ENCODE peak calls at places on chromosomes 6 and 20, in six cellular contexts. One of them, this sample, is unnamed.

GRCh38 chr6:22886881-22887581 is 317.7 kb downstream of the HDGFL1 start:
- DNase-seq in GM12865: peak; percentile 60
- DNase-seq in RWPE1: no peak
- DNase-seq in WTC11: no peak
- DNase-seq in astrocyte of the spinal cord: peak; percentile 63
- DNase-seq in ovary: no peak
- DNase-seq in this sample: no peak

GRCh38 chr20:49979030-49979832 is 3.5 kb upstream of the SNAI1 start:
- DNase-seq in RWPE1: peak; percentile 86
- DNase-seq in WTC11: peak; percentile 79
- DNase-seq in GM12865: peak; percentile 56
- DNase-seq in ovary: peak; percentile 63
- DNase-seq in astrocyte of the spinal cord: peak; percentile 51
- DNase-seq in this sample: peak; percentile 80

GRCh38 chr20:16607364-16608264 is 34.4 kb upstream of the KIF16B start:
- DNase-seq in astrocyte of the spinal cord: no peak
- DNase-seq in RWPE1: no peak
- DNase-seq in ovary: no peak
- DNase-seq in WTC11: no peak
- DNase-seq in GM12865: no peak
- DNase-seq in this sample: no peak

GRCh38 chr20:57809661-57810172 is 99.9 kb upstream of the PMEPA1 start:
- DNase-seq in WTC11: no peak
- DNase-seq in astrocyte of the spinal cord: no peak
- DNase-seq in ovary: no peak
- DNase-seq in GM12865: no peak
- DNase-seq in RWPE1: peak; percentile 78
- DNase-seq in this sample: no peak

GRCh38 chr6:131982740-131983259 is 31.6 kb upstream of the CCN2 start:
- DNase-seq in RWPE1: no peak
- DNase-seq in astrocyte of the spinal cord: peak; percentile 96
- DNase-seq in ovary: no peak
- DNase-seq in GM12865: no peak
- DNase-seq in WTC11: no peak
- DNase-seq in this sample: no peak

GRCh38 chr6:135938588-135939215 is 87.2 kb downstream of the PDE7B start:
- DNase-seq in astrocyte of the spinal cord: peak; percentile 65
- DNase-seq in ovary: peak; percentile 24
- DNase-seq in GM12865: peak; percentile 14
- DNase-seq in WTC11: no peak
- DNase-seq in RWPE1: no peak
- DNase-seq in this sample: no peak

GRCh38 chr6:11974089-11974488 is 38.0 kb upstream of the HIVEP1 start:
- DNase-seq in astrocyte of the spinal cord: peak; percentile 27
- DNase-seq in RWPE1: peak; percentile 7
- DNase-seq in ovary: no peak
- DNase-seq in GM12865: no peak
- DNase-seq in WTC11: no peak
- DNase-seq in this sample: no peak

GRCh38 chr20:63913768-63914167 is 18.8 kb downstream of the DNAJC5 start:
- DNase-seq in GM12865: no peak
- DNase-seq in ovary: no peak
- DNase-seq in RWPE1: no peak
- DNase-seq in WTC11: no peak
- DNase-seq in astrocyte of the spinal cord: no peak
- DNase-seq in this sample: no peak

GRCh38 chr6:97668716-97669115 is 385.7 kb upstream of the MMS22L start:
- DNase-seq in ovary: no peak
- DNase-seq in WTC11: no peak
- DNase-seq in RWPE1: no peak
- DNase-seq in astrocyte of the spinal cord: no peak
- DNase-seq in GM12865: peak; percentile 62
- DNase-seq in this sample: peak; percentile 12

GRCh38 chr6:10429638-10430427 is 15.0 kb upstream of the TFAP2A start:
- DNase-seq in WTC11: no peak
- DNase-seq in astrocyte of the spinal cord: no peak
- DNase-seq in RWPE1: peak; percentile 50
- DNase-seq in ovary: no peak
- DNase-seq in GM12865: peak; percentile 69
- DNase-seq in this sample: peak; percentile 69

GRCh38 chr6:9620263-9620662 is 794.6 kb downstream of the TFAP2A start:
- DNase-seq in astrocyte of the spinal cord: peak; percentile 16
- DNase-seq in RWPE1: no peak
- DNase-seq in ovary: no peak
- DNase-seq in GM12865: peak; percentile 46
- DNase-seq in WTC11: no peak
- DNase-seq in this sample: no peak

DNA sequence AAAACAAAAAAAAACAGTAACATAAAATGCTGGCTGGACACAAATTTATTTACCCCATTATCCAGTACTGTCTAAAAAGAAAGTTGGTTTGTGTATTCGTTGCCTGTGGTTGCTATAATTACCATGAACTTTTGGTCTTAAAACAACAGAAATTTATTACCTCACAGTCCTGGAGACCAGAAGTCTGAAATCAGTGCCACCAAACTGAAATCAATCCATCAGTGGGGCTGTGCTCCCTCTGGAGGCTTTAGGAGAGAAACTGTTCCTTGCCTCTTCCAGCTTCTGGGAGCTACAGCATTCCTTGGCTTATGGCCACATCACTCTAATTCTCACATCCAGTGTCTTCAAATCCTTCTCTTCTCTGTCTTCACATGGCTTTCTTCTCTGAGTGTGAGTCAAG is 79.4 kb downstream of the SNX5 start:
- DNase-seq in RWPE1: no peak
- DNase-seq in ovary: no peak
- DNase-seq in WTC11: no peak
- DNase-seq in GM12865: peak; percentile 23
- DNase-seq in astrocyte of the spinal cord: peak; percentile 58
- DNase-seq in this sample: no peak
- TF ChIP-seq CTCF in RWPE1: no peak
- TF ChIP-seq CTCF in ovary: no peak
- TF ChIP-seq CTCF in WTC11: no peak
- TF ChIP-seq CTCF in GM12865: peak; percentile 8
- TF ChIP-seq CTCF in astrocyte of the spinal cord: peak; percentile 21
- TF ChIP-seq CTCF in this sample: no peak

DNA sequence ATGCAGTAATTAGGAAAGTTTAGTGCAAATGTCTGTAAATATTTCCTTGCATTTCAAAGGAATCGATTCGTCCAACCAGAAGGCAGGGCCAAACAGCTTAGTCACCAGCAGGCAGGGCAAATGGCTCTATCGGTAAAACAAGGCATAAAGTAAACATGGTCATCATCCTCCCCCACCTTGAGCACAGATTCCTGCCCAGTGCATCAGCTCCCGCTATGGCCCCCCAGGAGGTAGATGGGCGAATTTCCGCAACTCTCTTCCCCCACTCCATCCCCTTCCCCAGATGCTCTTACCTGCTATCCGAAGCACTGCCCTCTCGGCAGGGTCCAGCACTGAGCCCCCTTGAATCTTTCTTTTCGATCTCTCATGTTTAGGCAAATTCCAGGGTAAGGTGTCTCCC is 103.8 kb upstream of the BEND6 start:
- DNase-seq in WTC11: peak; percentile 41
- DNase-seq in RWPE1: no peak
- DNase-seq in astrocyte of the spinal cord: peak; percentile 62
- DNase-seq in GM12865: peak; percentile 40
- DNase-seq in ovary: no peak
- DNase-seq in this sample: no peak
- TF ChIP-seq CTCF in WTC11: no peak
- TF ChIP-seq CTCF in RWPE1: no peak
- TF ChIP-seq CTCF in astrocyte of the spinal cord: no peak
- TF ChIP-seq CTCF in GM12865: no peak
- TF ChIP-seq CTCF in ovary: no peak
- TF ChIP-seq CTCF in this sample: no peak

DNA sequence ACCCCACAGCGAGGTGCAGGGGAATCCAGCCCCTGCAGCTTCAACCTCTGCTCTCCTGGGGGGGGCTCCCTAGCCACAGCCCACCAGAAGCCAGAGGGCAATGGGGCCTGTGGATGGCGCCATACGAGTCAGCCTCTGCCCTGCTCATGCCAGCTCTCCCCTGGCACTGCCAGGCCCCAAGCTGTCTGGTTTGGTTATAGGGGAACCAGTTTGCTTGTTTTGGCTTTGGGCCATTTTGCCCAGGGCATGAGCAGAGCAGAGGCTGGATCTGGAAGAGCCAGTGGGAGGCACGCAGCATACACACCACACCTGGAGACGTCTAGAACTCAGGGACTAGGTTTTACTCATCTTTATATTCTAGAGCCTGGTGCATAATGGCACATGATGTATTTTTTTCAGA is 66.7 kb upstream of the SLC22A16 start:
- DNase-seq in GM12865: no peak
- DNase-seq in RWPE1: peak; percentile 64
- DNase-seq in ovary: no peak
- DNase-seq in WTC11: no peak
- DNase-seq in astrocyte of the spinal cord: no peak
- DNase-seq in this sample: no peak
- TF ChIP-seq CTCF in GM12865: no peak
- TF ChIP-seq CTCF in RWPE1: no peak
- TF ChIP-seq CTCF in ovary: no peak
- TF ChIP-seq CTCF in WTC11: no peak
- TF ChIP-seq CTCF in astrocyte of the spinal cord: no peak
- TF ChIP-seq CTCF in this sample: no peak

DNA sequence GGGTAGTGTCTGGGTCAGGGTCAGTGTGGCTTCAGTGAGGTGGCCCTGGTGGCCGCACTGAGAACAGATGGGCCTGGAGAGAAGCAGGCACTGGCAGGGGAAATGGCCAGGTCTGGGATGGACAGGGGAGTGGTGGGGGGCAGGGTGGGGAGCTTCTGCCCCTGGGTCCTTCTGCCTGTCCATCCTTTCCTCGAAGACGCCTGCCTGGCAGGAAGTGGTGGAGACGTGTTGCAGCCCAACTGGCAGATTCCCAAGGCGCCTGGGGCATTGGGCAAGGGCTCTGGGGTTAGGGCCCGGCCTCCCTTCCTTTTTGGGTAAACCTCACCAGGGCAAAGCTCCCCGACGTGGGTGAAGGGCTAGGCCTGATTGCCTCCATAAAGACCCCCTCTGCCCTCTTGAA is 10.4 kb downstream of the SRC start:
- DNase-seq in GM12865: no peak
- DNase-seq in RWPE1: peak; percentile 78
- DNase-seq in astrocyte of the spinal cord: no peak
- DNase-seq in WTC11: no peak
- DNase-seq in ovary: peak; percentile 47
- DNase-seq in this sample: no peak
- TF ChIP-seq CTCF in GM12865: no peak
- TF ChIP-seq CTCF in RWPE1: no peak
- TF ChIP-seq CTCF in astrocyte of the spinal cord: no peak
- TF ChIP-seq CTCF in WTC11: no peak
- TF ChIP-seq CTCF in ovary: no peak
- TF ChIP-seq CTCF in this sample: no peak

GRCh38 chr6:99412065-99412464 is 13.0 kb downstream of the PNISR start:
- DNase-seq in WTC11: no peak
- DNase-seq in RWPE1: no peak
- DNase-seq in astrocyte of the spinal cord: no peak
- DNase-seq in ovary: no peak
- DNase-seq in GM12865: no peak
- DNase-seq in this sample: no peak
- TF ChIP-seq CTCF in WTC11: no peak
- TF ChIP-seq CTCF in RWPE1: no peak
- TF ChIP-seq CTCF in astrocyte of the spinal cord: no peak
- TF ChIP-seq CTCF in ovary: no peak
- TF ChIP-seq CTCF in GM12865: no peak
- TF ChIP-seq CTCF in this sample: no peak

This sample was measured in GM13977.